ENCODE peak calls at places on chromosomes 11 and 22, in nine cellular contexts. One of them, this sample, is unnamed.

GRCh38 chr11:68302256-68303054 is 9.9 kb upstream of the LRP5 start:
- DNase-seq in psoas muscle: no peak
- DNase-seq in activated CD8-positive, alpha-beta T cell treated with anti-CD3 and anti-CD28 coated beads for 36 hours: no peak
- DNase-seq in progenitor cell of endocrine pancreas: no peak
- DNase-seq in A549: peak; percentile 63
- DNase-seq in H9: no peak
- DNase-seq in PC-9: peak; percentile 92
- DNase-seq in testis: no peak
- DNase-seq in GM12865: no peak
- DNase-seq in this sample: no peak

GRCh38 chr22:26642465-26643367 is 14.7 kb upstream of the MIAT start:
- DNase-seq in psoas muscle: no peak
- DNase-seq in activated CD8-positive, alpha-beta T cell treated with anti-CD3 and anti-CD28 coated beads for 36 hours: peak; percentile 95
- DNase-seq in progenitor cell of endocrine pancreas: no peak
- DNase-seq in A549: no peak
- DNase-seq in H9: peak; percentile 77
- DNase-seq in PC-9: no peak
- DNase-seq in testis: no peak
- DNase-seq in GM12865: peak; percentile 65
- DNase-seq in this sample: no peak

GRCh38 chr11:64876226-64876750 is 2.1 kb downstream of the EHD1 start:
- DNase-seq in psoas muscle: no peak
- DNase-seq in activated CD8-positive, alpha-beta T cell treated with anti-CD3 and anti-CD28 coated beads for 36 hours: peak; percentile 74
- DNase-seq in progenitor cell of endocrine pancreas: no peak
- DNase-seq in A549: no peak
- DNase-seq in H9: no peak
- DNase-seq in PC-9: no peak
- DNase-seq in testis: no peak
- DNase-seq in GM12865: no peak
- DNase-seq in this sample: no peak

GRCh38 chr11:5684627-5685362 is at the start of gene TRIM5:
- DNase-seq in psoas muscle: peak; percentile 81
- DNase-seq in activated CD8-positive, alpha-beta T cell treated with anti-CD3 and anti-CD28 coated beads for 36 hours: peak; percentile 94
- DNase-seq in progenitor cell of endocrine pancreas: peak; percentile 49
- DNase-seq in A549: peak; percentile 94
- DNase-seq in H9: peak; percentile 85
- DNase-seq in PC-9: peak; percentile 89
- DNase-seq in testis: peak; percentile 94
- DNase-seq in GM12865: peak; percentile 90
- DNase-seq in this sample: peak; percentile 90

GRCh38 chr22:44425356-44425755 is 72.7 kb downstream of the RTL6 start:
- DNase-seq in psoas muscle: no peak
- DNase-seq in activated CD8-positive, alpha-beta T cell treated with anti-CD3 and anti-CD28 coated beads for 36 hours: no peak
- DNase-seq in progenitor cell of endocrine pancreas: no peak
- DNase-seq in A549: no peak
- DNase-seq in H9: no peak
- DNase-seq in PC-9: no peak
- DNase-seq in testis: no peak
- DNase-seq in GM12865: no peak
- DNase-seq in this sample: no peak

GRCh38 chr22:43128928-43129424 is 14.2 kb downstream of the MCAT start:
- DNase-seq in psoas muscle: no peak
- DNase-seq in activated CD8-positive, alpha-beta T cell treated with anti-CD3 and anti-CD28 coated beads for 36 hours: peak; percentile 14
- DNase-seq in progenitor cell of endocrine pancreas: no peak
- DNase-seq in A549: no peak
- DNase-seq in H9: no peak
- DNase-seq in PC-9: peak; percentile 69
- DNase-seq in testis: no peak
- DNase-seq in GM12865: no peak
- DNase-seq in this sample: no peak

GRCh38 chr11:18790820-18791174 is 801 bp downstream of the PTPN5 start:
- DNase-seq in psoas muscle: no peak
- DNase-seq in activated CD8-positive, alpha-beta T cell treated with anti-CD3 and anti-CD28 coated beads for 36 hours: no peak
- DNase-seq in progenitor cell of endocrine pancreas: peak; percentile 11
- DNase-seq in A549: no peak
- DNase-seq in H9: peak; percentile 47
- DNase-seq in PC-9: no peak
- DNase-seq in testis: no peak
- DNase-seq in GM12865: no peak
- DNase-seq in this sample: no peak

GRCh38 chr22:48323746-48324145 is 1503.9 kb downstream of the BRD1 start:
- DNase-seq in psoas muscle: peak; percentile 3
- DNase-seq in activated CD8-positive, alpha-beta T cell treated with anti-CD3 and anti-CD28 coated beads for 36 hours: no peak
- DNase-seq in progenitor cell of endocrine pancreas: no peak
- DNase-seq in A549: no peak
- DNase-seq in H9: no peak
- DNase-seq in PC-9: no peak
- DNase-seq in testis: no peak
- DNase-seq in GM12865: no peak
- DNase-seq in this sample: no peak

GRCh38 chr22:23753371-23753770 is 854 bp downstream of the VPREB3 start:
- DNase-seq in psoas muscle: no peak
- DNase-seq in activated CD8-positive, alpha-beta T cell treated with anti-CD3 and anti-CD28 coated beads for 36 hours: no peak
- DNase-seq in progenitor cell of endocrine pancreas: no peak
- DNase-seq in A549: no peak
- DNase-seq in H9: no peak
- DNase-seq in PC-9: no peak
- DNase-seq in testis: no peak
- DNase-seq in GM12865: no peak
- DNase-seq in this sample: no peak

GRCh38 chr11:119474682-119475596 is 52.0 kb upstream of the THY1 start:
- DNase-seq in psoas muscle: peak; percentile 72
- DNase-seq in activated CD8-positive, alpha-beta T cell treated with anti-CD3 and anti-CD28 coated beads for 36 hours: peak; percentile 72
- DNase-seq in progenitor cell of endocrine pancreas: peak; percentile 59
- DNase-seq in A549: peak; percentile 62
- DNase-seq in H9: peak; percentile 84
- DNase-seq in PC-9: peak; percentile 75
- DNase-seq in testis: peak; percentile 83
- DNase-seq in GM12865: peak; percentile 66
- DNase-seq in this sample: peak; percentile 44

GRCh38 chr11:5596611-5597201 is at the start of gene TRIM6:
- DNase-seq in psoas muscle: peak; percentile 73
- DNase-seq in activated CD8-positive, alpha-beta T cell treated with anti-CD3 and anti-CD28 coated beads for 36 hours: peak; percentile 14
- DNase-seq in progenitor cell of endocrine pancreas: peak; percentile 33
- DNase-seq in A549: peak; percentile 84
- DNase-seq in H9: peak; percentile 74
- DNase-seq in PC-9: peak; percentile 49
- DNase-seq in testis: peak; percentile 66
- DNase-seq in GM12865: peak; percentile 56
- DNase-seq in this sample: no peak

GRCh38 chr22:39429186-39429585 is 27.6 kb upstream of the MGAT3 start:
- DNase-seq in psoas muscle: no peak
- DNase-seq in activated CD8-positive, alpha-beta T cell treated with anti-CD3 and anti-CD28 coated beads for 36 hours: no peak
- DNase-seq in progenitor cell of endocrine pancreas: no peak
- DNase-seq in A549: no peak
- DNase-seq in H9: peak; percentile 24
- DNase-seq in PC-9: no peak
- DNase-seq in testis: no peak
- DNase-seq in GM12865: no peak
- DNase-seq in this sample: no peak

GRCh38 chr22:47166446-47167016 is 404.1 kb downstream of the TBC1D22A start:
- DNase-seq in psoas muscle: peak; percentile 11
- DNase-seq in activated CD8-positive, alpha-beta T cell treated with anti-CD3 and anti-CD28 coated beads for 36 hours: no peak
- DNase-seq in progenitor cell of endocrine pancreas: no peak
- DNase-seq in A549: no peak
- DNase-seq in H9: peak; percentile 10
- DNase-seq in PC-9: no peak
- DNase-seq in testis: no peak
- DNase-seq in GM12865: no peak
- DNase-seq in this sample: no peak

GRCh38 chr11:118046051-118046963 is 30.6 kb upstream of the TMPRSS4 start:
- DNase-seq in psoas muscle: no peak
- DNase-seq in activated CD8-positive, alpha-beta T cell treated with anti-CD3 and anti-CD28 coated beads for 36 hours: peak; percentile 68
- DNase-seq in progenitor cell of endocrine pancreas: no peak
- DNase-seq in A549: no peak
- DNase-seq in H9: no peak
- DNase-seq in PC-9: no peak
- DNase-seq in testis: no peak
- DNase-seq in GM12865: peak; percentile 52
- DNase-seq in this sample: no peak

GRCh38 chr11:2810401-2811205 is 75.0 kb downstream of the CDKN1C start:
- DNase-seq in psoas muscle: peak; percentile 38
- DNase-seq in activated CD8-positive, alpha-beta T cell treated with anti-CD3 and anti-CD28 coated beads for 36 hours: no peak
- DNase-seq in progenitor cell of endocrine pancreas: no peak
- DNase-seq in A549: no peak
- DNase-seq in H9: no peak
- DNase-seq in PC-9: no peak
- DNase-seq in testis: no peak
- DNase-seq in GM12865: no peak
- DNase-seq in this sample: no peak

GRCh38 chr11:112453601-112454577 is 193.2 kb upstream of the PLET1 start:
- DNase-seq in psoas muscle: peak; percentile 61
- DNase-seq in activated CD8-positive, alpha-beta T cell treated with anti-CD3 and anti-CD28 coated beads for 36 hours: peak; percentile 69
- DNase-seq in progenitor cell of endocrine pancreas: no peak
- DNase-seq in A549: peak; percentile 30
- DNase-seq in H9: peak; percentile 52
- DNase-seq in PC-9: no peak
- DNase-seq in testis: peak; percentile 53
- DNase-seq in GM12865: peak; percentile 48
- DNase-seq in this sample: no peak

GRCh38 chr22:36252754-36253522 is at the start of gene APOL1:
- DNase-seq in psoas muscle: no peak
- DNase-seq in activated CD8-positive, alpha-beta T cell treated with anti-CD3 and anti-CD28 coated beads for 36 hours: peak; percentile 58
- DNase-seq in progenitor cell of endocrine pancreas: no peak
- DNase-seq in A549: peak; percentile 19
- DNase-seq in H9: peak; percentile 12
- DNase-seq in PC-9: no peak
- DNase-seq in testis: peak; percentile 63
- DNase-seq in GM12865: peak; percentile 73
- DNase-seq in this sample: no peak

GRCh38 chr11:959027-959426 is 33.4 kb downstream of the AP2A2 start:
- DNase-seq in psoas muscle: no peak
- DNase-seq in activated CD8-positive, alpha-beta T cell treated with anti-CD3 and anti-CD28 coated beads for 36 hours: no peak
- DNase-seq in progenitor cell of endocrine pancreas: no peak
- DNase-seq in A549: no peak
- DNase-seq in H9: no peak
- DNase-seq in PC-9: no peak
- DNase-seq in testis: no peak
- DNase-seq in GM12865: no peak
- DNase-seq in this sample: no peak

GRCh38 chr11:43818220-43818619 is 62.4 kb upstream of the ALKBH3 start:
- DNase-seq in psoas muscle: no peak
- DNase-seq in activated CD8-positive, alpha-beta T cell treated with anti-CD3 and anti-CD28 coated beads for 36 hours: no peak
- DNase-seq in progenitor cell of endocrine pancreas: no peak
- DNase-seq in A549: no peak
- DNase-seq in H9: no peak
- DNase-seq in PC-9: peak; percentile 75
- DNase-seq in testis: no peak
- DNase-seq in GM12865: no peak
- DNase-seq in this sample: no peak

GRCh38 chr11:110319501-110319900 is 23.1 kb upstream of the RDX start:
- DNase-seq in psoas muscle: no peak
- DNase-seq in activated CD8-positive, alpha-beta T cell treated with anti-CD3 and anti-CD28 coated beads for 36 hours: no peak
- DNase-seq in progenitor cell of endocrine pancreas: no peak
- DNase-seq in A549: no peak
- DNase-seq in H9: no peak
- DNase-seq in PC-9: no peak
- DNase-seq in testis: no peak
- DNase-seq in GM12865: no peak
- DNase-seq in this sample: no peak

GRCh38 chr22:41526226-41526531 is 18.1 kb downstream of the POLR3H start:
- DNase-seq in psoas muscle: no peak
- DNase-seq in activated CD8-positive, alpha-beta T cell treated with anti-CD3 and anti-CD28 coated beads for 36 hours: no peak
- DNase-seq in progenitor cell of endocrine pancreas: no peak
- DNase-seq in A549: no peak
- DNase-seq in H9: no peak
- DNase-seq in PC-9: no peak
- DNase-seq in testis: no peak
- DNase-seq in GM12865: no peak
- DNase-seq in this sample: no peak
- TF ChIP-seq CTCF in psoas muscle: no peak
- TF ChIP-seq CTCF in activated CD8-positive, alpha-beta T cell treated with anti-CD3 and anti-CD28 coated beads for 36 hours: no peak
- TF ChIP-seq CTCF in progenitor cell of endocrine pancreas: no peak
- TF ChIP-seq CTCF in A549: no peak
- TF ChIP-seq CTCF in H9: no peak
- TF ChIP-seq CTCF in PC-9: no peak
- TF ChIP-seq CTCF in testis: no peak
- TF ChIP-seq CTCF in GM12865: no peak
- TF ChIP-seq CTCF in this sample: no peak

GRCh38 chr11:42253156-42253555 is 793.7 kb upstream of the LRRC4C start:
- DNase-seq in psoas muscle: no peak
- DNase-seq in activated CD8-positive, alpha-beta T cell treated with anti-CD3 and anti-CD28 coated beads for 36 hours: no peak
- DNase-seq in progenitor cell of endocrine pancreas: no peak
- DNase-seq in A549: no peak
- DNase-seq in H9: no peak
- DNase-seq in PC-9: no peak
- DNase-seq in testis: no peak
- DNase-seq in GM12865: no peak
- DNase-seq in this sample: no peak
- TF ChIP-seq CTCF in psoas muscle: no peak
- TF ChIP-seq CTCF in activated CD8-positive, alpha-beta T cell treated with anti-CD3 and anti-CD28 coated beads for 36 hours: no peak
- TF ChIP-seq CTCF in progenitor cell of endocrine pancreas: no peak
- TF ChIP-seq CTCF in A549: no peak
- TF ChIP-seq CTCF in H9: no peak
- TF ChIP-seq CTCF in PC-9: no peak
- TF ChIP-seq CTCF in testis: no peak
- TF ChIP-seq CTCF in GM12865: no peak
- TF ChIP-seq CTCF in this sample: no peak

DNA sequence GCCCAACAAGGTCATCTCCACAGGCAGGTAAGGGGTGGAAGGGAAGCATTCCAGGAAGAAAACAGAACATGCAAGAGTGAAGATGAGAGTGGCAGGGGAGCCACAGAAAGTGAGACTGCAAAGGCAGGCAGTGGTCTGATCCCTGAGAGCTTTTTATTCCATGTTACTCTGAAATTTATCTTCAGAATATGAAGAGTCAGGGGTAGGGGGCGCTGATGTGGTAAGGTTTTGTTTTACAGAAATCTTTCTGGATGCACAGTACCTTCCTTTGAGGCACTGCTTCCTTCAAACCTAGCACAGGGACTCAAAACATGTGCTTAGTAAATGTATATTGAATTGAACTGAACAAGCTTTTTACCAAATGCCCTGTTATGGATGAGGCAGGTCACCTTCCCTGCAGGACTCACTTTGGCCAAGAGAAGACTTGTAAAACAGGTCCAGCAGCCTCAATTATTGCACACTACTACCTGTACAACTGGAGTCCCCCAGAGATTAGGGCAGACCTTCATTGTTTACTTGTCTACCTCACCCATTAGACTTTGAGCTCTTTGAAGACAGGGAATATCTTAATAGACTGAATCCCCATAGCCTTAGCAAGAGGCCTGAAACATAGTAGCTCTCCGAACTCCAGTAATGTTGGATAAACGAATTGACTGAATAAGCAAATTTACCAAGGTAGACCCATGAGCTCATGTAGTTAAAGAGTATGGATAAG is 2.2 kb downstream of the PAK1 start:
- DNase-seq in psoas muscle: no peak
- DNase-seq in activated CD8-positive, alpha-beta T cell treated with anti-CD3 and anti-CD28 coated beads for 36 hours: peak; percentile 65
- DNase-seq in progenitor cell of endocrine pancreas: peak; percentile 22
- DNase-seq in A549: peak; percentile 22
- DNase-seq in H9: no peak
- DNase-seq in PC-9: peak; percentile 96
- DNase-seq in testis: peak; percentile 46
- DNase-seq in GM12865: peak; percentile 49
- DNase-seq in this sample: no peak
- TF ChIP-seq CTCF in psoas muscle: no peak
- TF ChIP-seq CTCF in activated CD8-positive, alpha-beta T cell treated with anti-CD3 and anti-CD28 coated beads for 36 hours: no peak
- TF ChIP-seq CTCF in progenitor cell of endocrine pancreas: peak; percentile 56
- TF ChIP-seq CTCF in A549: peak; percentile 35
- TF ChIP-seq CTCF in H9: peak; percentile 55
- TF ChIP-seq CTCF in PC-9: peak; percentile 66
- TF ChIP-seq CTCF in testis: no peak
- TF ChIP-seq CTCF in GM12865: no peak
- TF ChIP-seq CTCF in this sample: no peak

GRCh38 chr11:66418168-66418985 is 2.5 kb upstream of the NPAS4 start:
- DNase-seq in psoas muscle: peak; percentile 93
- DNase-seq in activated CD8-positive, alpha-beta T cell treated with anti-CD3 and anti-CD28 coated beads for 36 hours: peak; percentile 90
- DNase-seq in progenitor cell of endocrine pancreas: peak; percentile 78
- DNase-seq in A549: peak; percentile 76
- DNase-seq in H9: peak; percentile 86
- DNase-seq in PC-9: peak; percentile 75
- DNase-seq in testis: peak; percentile 93
- DNase-seq in GM12865: peak; percentile 57
- DNase-seq in this sample: peak; percentile 84
- TF ChIP-seq CTCF in psoas muscle: peak; percentile 41
- TF ChIP-seq CTCF in activated CD8-positive, alpha-beta T cell treated with anti-CD3 and anti-CD28 coated beads for 36 hours: peak; percentile 59
- TF ChIP-seq CTCF in progenitor cell of endocrine pancreas: no peak
- TF ChIP-seq CTCF in A549: peak; percentile 21
- TF ChIP-seq CTCF in H9: peak; percentile 58
- TF ChIP-seq CTCF in PC-9: peak; percentile 67
- TF ChIP-seq CTCF in testis: no peak
- TF ChIP-seq CTCF in GM12865: peak; percentile 42
- TF ChIP-seq CTCF in this sample: peak; percentile 64